ENCODE peak calls at places on chromosomes 2 and 18, in seven cellular contexts. One of them, this sample, is unnamed.
A peak's percentile ranks its signal among the peaks of the same experiment; 100 is the strongest.

GRCh38 chr2:16525265-16525887 is 140.3 kb downstream of the CYRIA start:
- DNase-seq in spleen: no peak
- DNase-seq in left ventricle myocardium inferior: no peak
- DNase-seq in PC-9: no peak
- DNase-seq in A549: peak; percentile 31
- DNase-seq in heart left ventricle: no peak
- DNase-seq in pancreas: no peak
- DNase-seq in this sample: no peak

GRCh38 chr2:240287011-240287410 is 146.6 kb upstream of the OTOS start:
- DNase-seq in spleen: no peak
- DNase-seq in left ventricle myocardium inferior: no peak
- DNase-seq in PC-9: no peak
- DNase-seq in A549: no peak
- DNase-seq in heart left ventricle: no peak
- DNase-seq in pancreas: no peak
- DNase-seq in this sample: no peak

GRCh38 chr2:231115651-231116050 is 9.2 kb downstream of the HTR2B start:
- DNase-seq in spleen: no peak
- DNase-seq in left ventricle myocardium inferior: no peak
- DNase-seq in PC-9: no peak
- DNase-seq in A549: no peak
- DNase-seq in heart left ventricle: no peak
- DNase-seq in pancreas: no peak
- DNase-seq in this sample: no peak

GRCh38 chr2:82120120-82120519 is 1815.6 kb upstream of the LRRTM1 start:
- DNase-seq in spleen: no peak
- DNase-seq in left ventricle myocardium inferior: no peak
- DNase-seq in PC-9: peak; percentile 54
- DNase-seq in A549: no peak
- DNase-seq in heart left ventricle: no peak
- DNase-seq in pancreas: no peak
- DNase-seq in this sample: no peak

GRCh38 chr2:27583390-27583915 is 611 bp downstream of the ZNF512 start:
- DNase-seq in spleen: no peak
- DNase-seq in left ventricle myocardium inferior: no peak
- DNase-seq in PC-9: no peak
- DNase-seq in A549: no peak
- DNase-seq in heart left ventricle: no peak
- DNase-seq in pancreas: no peak
- DNase-seq in this sample: no peak

GRCh38 chr2:69166812-69167468 is 154.0 kb downstream of the ANTXR1 start:
- DNase-seq in spleen: no peak
- DNase-seq in left ventricle myocardium inferior: no peak
- DNase-seq in PC-9: no peak
- DNase-seq in A549: no peak
- DNase-seq in heart left ventricle: no peak
- DNase-seq in pancreas: no peak
- DNase-seq in this sample: no peak

GRCh38 chr2:174634130-174635014 is 36.8 kb upstream of the WIPF1 start:
- DNase-seq in spleen: peak; percentile 87
- DNase-seq in left ventricle myocardium inferior: no peak
- DNase-seq in PC-9: no peak
- DNase-seq in A549: no peak
- DNase-seq in heart left ventricle: no peak
- DNase-seq in pancreas: no peak
- DNase-seq in this sample: no peak

GRCh38 chr2:207727256-207727655 is 15.8 kb downstream of the CCNYL1 start:
- DNase-seq in spleen: no peak
- DNase-seq in left ventricle myocardium inferior: no peak
- DNase-seq in PC-9: no peak
- DNase-seq in A549: no peak
- DNase-seq in heart left ventricle: no peak
- DNase-seq in pancreas: no peak
- DNase-seq in this sample: no peak

GRCh38 chr2:217801711-217802110 is 201.1 kb downstream of the TNS1 start:
- DNase-seq in spleen: no peak
- DNase-seq in left ventricle myocardium inferior: peak; percentile 15
- DNase-seq in PC-9: no peak
- DNase-seq in A549: no peak
- DNase-seq in heart left ventricle: peak; percentile 24
- DNase-seq in pancreas: peak; percentile 10
- DNase-seq in this sample: peak; percentile 34

GRCh38 chr2:47651296-47651695 is 131.6 kb upstream of the MSH6 start:
- DNase-seq in spleen: no peak
- DNase-seq in left ventricle myocardium inferior: no peak
- DNase-seq in PC-9: no peak
- DNase-seq in A549: no peak
- DNase-seq in heart left ventricle: no peak
- DNase-seq in pancreas: peak; percentile 45
- DNase-seq in this sample: no peak

GRCh38 chr2:105411720-105412407 is 13.0 kb upstream of the FHL2 start:
- DNase-seq in spleen: no peak
- DNase-seq in left ventricle myocardium inferior: no peak
- DNase-seq in PC-9: no peak
- DNase-seq in A549: peak; percentile 25
- DNase-seq in heart left ventricle: no peak
- DNase-seq in pancreas: no peak
- DNase-seq in this sample: no peak

GRCh38 chr2:26384183-26384582 is 17.5 kb upstream of the DRC1 start:
- DNase-seq in spleen: no peak
- DNase-seq in left ventricle myocardium inferior: no peak
- DNase-seq in PC-9: peak; percentile 66
- DNase-seq in A549: no peak
- DNase-seq in heart left ventricle: no peak
- DNase-seq in pancreas: no peak
- DNase-seq in this sample: no peak

GRCh38 chr2:61419570-61419969 is 51.3 kb downstream of the USP34 start:
- DNase-seq in spleen: no peak
- DNase-seq in left ventricle myocardium inferior: no peak
- DNase-seq in PC-9: no peak
- DNase-seq in A549: no peak
- DNase-seq in heart left ventricle: no peak
- DNase-seq in pancreas: no peak
- DNase-seq in this sample: no peak

GRCh38 chr2:173104156-173104555 is 28.5 kb downstream of the MAP3K20 start:
- DNase-seq in spleen: no peak
- DNase-seq in left ventricle myocardium inferior: no peak
- DNase-seq in PC-9: no peak
- DNase-seq in A549: no peak
- DNase-seq in heart left ventricle: no peak
- DNase-seq in pancreas: no peak
- DNase-seq in this sample: no peak

GRCh38 chr2:173109253-173110188 is 33.9 kb downstream of the MAP3K20 start:
- DNase-seq in spleen: no peak
- DNase-seq in left ventricle myocardium inferior: no peak
- DNase-seq in PC-9: peak; percentile 99
- DNase-seq in A549: no peak
- DNase-seq in heart left ventricle: no peak
- DNase-seq in pancreas: no peak
- DNase-seq in this sample: no peak

GRCh38 chr2:173107629-173108022 is 32.0 kb downstream of the MAP3K20 start:
- DNase-seq in spleen: no peak
- DNase-seq in left ventricle myocardium inferior: no peak
- DNase-seq in PC-9: no peak
- DNase-seq in A549: no peak
- DNase-seq in heart left ventricle: no peak
- DNase-seq in pancreas: no peak
- DNase-seq in this sample: no peak

GRCh38 chr2:173101687-173102086 is 26.0 kb downstream of the MAP3K20 start:
- DNase-seq in spleen: no peak
- DNase-seq in left ventricle myocardium inferior: no peak
- DNase-seq in PC-9: peak; percentile 62
- DNase-seq in A549: no peak
- DNase-seq in heart left ventricle: no peak
- DNase-seq in pancreas: no peak
- DNase-seq in this sample: no peak

DNA sequence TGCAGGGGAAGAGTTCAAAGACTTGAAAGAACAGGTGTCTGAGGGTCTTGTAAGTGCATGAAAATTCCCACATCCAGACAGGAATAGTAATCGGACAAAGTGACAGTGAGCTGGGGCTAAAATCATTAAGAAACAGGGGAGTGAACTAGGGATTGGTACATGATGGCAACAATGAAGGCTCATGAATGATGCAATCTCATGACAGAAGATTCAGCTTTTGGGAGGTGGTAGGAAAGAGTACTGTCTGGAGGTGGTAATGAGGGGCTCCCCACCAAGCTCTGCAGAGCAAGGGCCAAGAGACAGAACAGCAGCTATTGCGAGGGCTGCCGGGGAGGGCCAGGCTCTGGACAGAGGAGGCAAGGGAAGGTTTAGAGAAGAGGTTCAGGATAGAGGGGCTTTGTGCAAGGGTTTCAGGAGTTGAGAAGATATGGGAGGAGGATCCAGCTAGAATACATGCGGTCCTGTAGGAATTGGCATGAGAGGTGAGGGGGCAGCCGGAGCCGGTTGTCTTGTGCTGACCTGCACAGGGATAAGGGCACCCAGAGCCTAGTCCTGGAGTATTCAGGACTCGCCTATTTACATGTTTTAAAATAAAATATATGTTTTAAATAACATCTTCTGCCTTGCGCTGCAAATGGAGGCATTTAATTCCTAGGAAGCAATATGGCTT is 31.4 kb downstream of the MAP3K20 start:
- DNase-seq in spleen: no peak
- DNase-seq in left ventricle myocardium inferior: no peak
- DNase-seq in PC-9: no peak
- DNase-seq in A549: no peak
- DNase-seq in heart left ventricle: no peak
- DNase-seq in pancreas: no peak
- DNase-seq in this sample: no peak
- H3K4me1 ChIP-seq in spleen: no peaks in the 10 kb centered on the region
- H3K4me1 ChIP-seq in left ventricle myocardium inferior: peaks cover 82% of the 10 kb centered on the region
- H3K4me1 ChIP-seq in PC-9: peaks cover 56% of the 10 kb centered on the region
- H3K4me1 ChIP-seq in A549: peaks cover 46% of the 10 kb centered on the region
- H3K4me1 ChIP-seq in heart left ventricle: peaks cover 11% of the 10 kb centered on the region
- H3K4me1 ChIP-seq in pancreas: no peaks in the 10 kb centered on the region
- H3K4me1 ChIP-seq in this sample: peaks cover 4% of the 10 kb centered on the region

DNA sequence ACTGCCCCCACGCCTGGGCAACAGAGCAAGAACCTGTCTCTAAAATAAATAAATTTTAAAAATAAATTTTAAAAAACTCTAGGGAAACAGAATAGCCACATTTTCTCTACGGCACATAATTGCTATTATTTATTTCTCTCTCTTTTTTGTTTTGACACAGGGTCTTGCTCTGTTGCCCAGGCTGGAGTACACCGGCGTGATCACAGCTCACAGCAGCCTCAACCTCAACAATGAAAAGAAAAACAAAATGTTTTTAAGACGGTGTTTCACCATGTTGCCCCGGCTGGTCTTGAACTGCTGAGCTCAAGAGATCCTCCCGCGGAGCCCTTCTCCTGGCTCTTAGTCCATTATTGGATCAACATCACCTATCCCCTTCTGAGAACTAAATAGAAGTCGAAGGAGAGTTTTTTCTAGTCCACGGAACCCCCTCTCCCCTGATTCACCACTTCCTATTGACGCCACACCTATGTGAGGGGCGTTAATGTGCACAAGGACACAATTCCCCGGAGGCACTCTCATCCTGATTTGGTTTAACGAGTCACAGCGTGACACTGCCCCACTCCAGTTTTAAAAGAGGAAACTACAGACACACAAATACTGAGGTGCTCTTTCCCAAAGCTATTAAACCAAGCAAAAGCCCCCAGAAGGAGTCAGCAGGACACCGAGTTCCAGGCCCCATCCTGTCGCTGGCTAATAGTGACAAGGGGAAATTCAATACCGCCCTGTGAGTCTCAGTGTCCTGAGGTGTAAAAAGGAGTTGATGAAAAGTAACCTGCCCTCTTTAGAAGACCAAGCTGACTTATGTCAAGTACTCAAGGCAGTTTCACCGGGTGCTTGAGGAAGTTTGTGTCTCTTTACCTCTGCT is 1.1 kb downstream of the NPC1 start:
- DNase-seq in spleen: no peak
- DNase-seq in left ventricle myocardium inferior: no peak
- DNase-seq in PC-9: peak; percentile 70
- DNase-seq in A549: no peak
- DNase-seq in heart left ventricle: no peak
- DNase-seq in pancreas: no peak
- DNase-seq in this sample: no peak
- H3K4me1 ChIP-seq in spleen: peaks cover 28% of the 10 kb centered on the region
- H3K4me1 ChIP-seq in left ventricle myocardium inferior: peaks cover 55% of the 10 kb centered on the region
- H3K4me1 ChIP-seq in PC-9: peaks cover 19% of the 10 kb centered on the region
- H3K4me1 ChIP-seq in A549: peaks cover 56% of the 10 kb centered on the region
- H3K4me1 ChIP-seq in heart left ventricle: peaks cover 49% of the 10 kb centered on the region
- H3K4me1 ChIP-seq in pancreas: no peaks in the 10 kb centered on the region
- H3K4me1 ChIP-seq in this sample: no peaks in the 10 kb centered on the region

GRCh38 chr2:96950391-96951124 is 35.8 kb downstream of the FAM178B start:
- DNase-seq in spleen: no peak
- DNase-seq in left ventricle myocardium inferior: no peak
- DNase-seq in PC-9: no peak
- DNase-seq in A549: no peak
- DNase-seq in heart left ventricle: peak; percentile 20
- DNase-seq in pancreas: no peak
- DNase-seq in this sample: peak; percentile 36

GRCh38 chr2:96949701-96950350 is 36.6 kb downstream of the FAM178B start:
- DNase-seq in spleen: no peak
- DNase-seq in left ventricle myocardium inferior: no peak
- DNase-seq in PC-9: no peak
- DNase-seq in A549: no peak
- DNase-seq in heart left ventricle: peak; percentile 54
- DNase-seq in pancreas: no peak
- DNase-seq in this sample: no peak

GRCh38 chr2:96952976-96953610 is 33.3 kb downstream of the FAM178B start:
- DNase-seq in spleen: no peak
- DNase-seq in left ventricle myocardium inferior: no peak
- DNase-seq in PC-9: no peak
- DNase-seq in A549: no peak
- DNase-seq in heart left ventricle: peak; percentile 71
- DNase-seq in pancreas: no peak
- DNase-seq in this sample: peak; percentile 69

GRCh38 chr2:96952016-96952750 is 34.2 kb downstream of the FAM178B start:
- DNase-seq in spleen: no peak
- DNase-seq in left ventricle myocardium inferior: no peak
- DNase-seq in PC-9: no peak
- DNase-seq in A549: no peak
- DNase-seq in heart left ventricle: peak; percentile 47
- DNase-seq in pancreas: no peak
- DNase-seq in this sample: no peak

DNA sequence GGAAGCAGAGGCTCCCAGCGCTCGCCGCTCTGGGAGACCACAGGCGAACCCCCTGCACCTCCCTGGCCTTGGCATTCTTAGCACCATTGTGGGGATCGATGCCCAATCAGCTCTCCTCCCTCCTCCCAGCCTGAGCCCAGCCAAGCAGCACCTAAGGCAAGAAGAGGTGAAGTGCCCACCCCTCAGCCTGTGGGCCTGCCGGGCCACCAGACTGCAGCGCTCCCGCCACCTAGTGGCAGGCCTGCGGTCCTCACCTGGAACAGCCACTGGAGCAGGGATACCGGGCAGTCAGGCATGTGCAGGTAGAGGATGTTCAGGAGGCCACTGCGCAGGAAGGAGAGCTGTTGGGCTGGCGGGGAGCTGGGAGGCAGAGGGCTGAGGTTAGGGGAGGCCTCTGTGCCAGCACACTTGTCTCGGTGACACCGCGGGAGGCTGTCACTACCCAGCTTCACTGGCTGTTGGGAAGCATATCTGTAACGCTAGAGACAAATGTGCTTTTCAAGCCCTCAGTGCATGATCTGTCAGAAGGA is 35.2 kb downstream of the FAM178B start:
- DNase-seq in spleen: peak; percentile 92
- DNase-seq in left ventricle myocardium inferior: peak; percentile 68
- DNase-seq in PC-9: peak; percentile 57
- DNase-seq in A549: peak; percentile 76
- DNase-seq in heart left ventricle: peak; percentile 89
- DNase-seq in pancreas: peak; percentile 83
- DNase-seq in this sample: peak; percentile 76
- H3K4me1 ChIP-seq in spleen: peaks cover 39% of the 10 kb centered on the region
- H3K4me1 ChIP-seq in left ventricle myocardium inferior: peaks cover 46% of the 10 kb centered on the region
- H3K4me1 ChIP-seq in PC-9: no peaks in the 10 kb centered on the region
- H3K4me1 ChIP-seq in A549: no peaks in the 10 kb centered on the region
- H3K4me1 ChIP-seq in heart left ventricle: peaks cover 27% of the 10 kb centered on the region
- H3K4me1 ChIP-seq in pancreas: no peaks in the 10 kb centered on the region
- H3K4me1 ChIP-seq in this sample: peaks cover 34% of the 10 kb centered on the region

GRCh38 chr18:79182047-79182713 is 113.0 kb downstream of the ATP9B start:
- DNase-seq in spleen: no peak
- DNase-seq in left ventricle myocardium inferior: no peak
- DNase-seq in PC-9: no peak
- DNase-seq in A549: no peak
- DNase-seq in heart left ventricle: no peak
- DNase-seq in pancreas: no peak
- DNase-seq in this sample: no peak
- H3K4me1 ChIP-seq in spleen: no peaks in the 10 kb centered on the region
- H3K4me1 ChIP-seq in left ventricle myocardium inferior: peaks cover 23% of the 10 kb centered on the region
- H3K4me1 ChIP-seq in PC-9: no peaks in the 10 kb centered on the region
- H3K4me1 ChIP-seq in A549: no peaks in the 10 kb centered on the region
- H3K4me1 ChIP-seq in heart left ventricle: no peaks in the 10 kb centered on the region
- H3K4me1 ChIP-seq in pancreas: no peaks in the 10 kb centered on the region
- H3K4me1 ChIP-seq in this sample: peaks cover 2% of the 10 kb centered on the region